ENCODE peak calls at places on chromosomes 1 and 21, in six cellular contexts. Q is activated naive CD4-positive, alpha-beta T cell; C is HuH-7; T is mesothelial cell of epicardium; M is T-helper 2 cell; G is NCI-H345. Y is an unnamed sample.

GRCh38 chr1:30744060-30744756 is 13.4 kb downstream of the LAPTM5 start:
- DNase-seq in M (peak), G (no peak), T (no peak), C (no peak), Q (no peak), Y (no peak)

GRCh38 chr1:53326598-53327182 is 1.2 kb downstream of the LRP8 start:
- DNase-seq in T (no peak), G (peak), C (peak), Q (no peak), M (no peak), Y (peak)

GRCh38 chr1:94068831-94069648 is 51.9 kb downstream of the ABCA4 start:
- DNase-seq in G (peak), M (no peak), Q (no peak), T (no peak), C (peak), Y (peak)

GRCh38 chr21:43987509-43987908 is 24.6 kb upstream of the TRAPPC10 start:
- DNase-seq in C (no peak), Q (no peak), G (no peak), M (no peak), T (no peak), Y (no peak)

GRCh38 chr1:167701510-167701909 is 20.3 kb upstream of the MPZL1 start:
- DNase-seq in Q (no peak), M (no peak), G (no peak), T (no peak), C (no peak), Y (no peak)

GRCh38 chr1:229204863-229205777 is 65.8 kb upstream of the RAB4A start:
- DNase-seq in T (no peak), G (no peak), M (no peak), C (no peak), Q (no peak), Y (peak)

GRCh38 chr1:246020231-246020954 is 486.7 kb downstream of the SMYD3 start:
- DNase-seq in Q (no peak), T (no peak), G (no peak), M (no peak), C (no peak), Y (no peak)

GRCh38 chr1:113320272-113320671 is 70.0 kb upstream of the MAGI3 start:
- DNase-seq in G (no peak), M (no peak), C (no peak), Q (no peak), T (no peak), Y (no peak)

GRCh38 chr1:31376374-31377134 is 3.7 kb upstream of the FABP3 start:
- DNase-seq in M (no peak), Q (no peak), G (no peak), T (no peak), C (no peak), Y (peak)

GRCh38 chr1:78911956-78912880 is 94.3 kb downstream of the ADGRL4 start:
- DNase-seq in M (no peak), Q (no peak), C (no peak), T (no peak), G (no peak), Y (no peak)

GRCh38 chr1:39230261-39231190 is 26.0 kb downstream of the MACF1 start:
- DNase-seq in Q (no peak), T (no peak), C (no peak), G (no peak), M (no peak), Y (peak)

GRCh38 chr1:37808369-37809319 is 636 bp upstream of the YRDC start:
- DNase-seq in M (no peak), C (peak), T (peak), Q (peak), G (peak), Y (peak)

GRCh38 chr1:54238353-54239040 is 38.5 kb downstream of the MRPL37 start:
- DNase-seq in M (no peak), T (no peak), Q (no peak), C (no peak), G (no peak), Y (no peak)

GRCh38 chr21:45013271-45013841 is 61.0 kb upstream of the ADARB1 start:
- DNase-seq in M (no peak), G (no peak), T (no peak), C (peak), Q (no peak), Y (no peak)

GRCh38 chr21:25396135-25396711 is 211.1 kb downstream of the MRPL39 start:
- DNase-seq in M (no peak), T (no peak), C (no peak), G (no peak), Q (no peak), Y (no peak)

GRCh38 chr1:194117582-194117981 is 931.2 kb upstream of the B3GALT2 start:
- DNase-seq in T (no peak), G (no peak), Q (no peak), M (no peak), C (no peak), Y (no peak)

GRCh38 chr1:235296729-235297128 is 31.2 kb downstream of the ARID4B start:
- DNase-seq in C (no peak), G (no peak), T (no peak), Q (no peak), M (peak), Y (no peak)

GRCh38 chr1:180415985-180416633 is 86.3 kb downstream of the ACBD6 start:
- DNase-seq in C (peak), Q (no peak), G (peak), M (no peak), T (no peak), Y (peak)

GRCh38 chr1:39395357-39395831 is 96.0 kb upstream of the BMP8A start:
- DNase-seq in T (no peak), Q (no peak), G (no peak), M (no peak), C (no peak), Y (peak)

GRCh38 chr21:38797470-38797869 is 8.3 kb upstream of the ETS2 start:
- DNase-seq in G (no peak), M (no peak), C (no peak), T (no peak), Q (no peak), Y (no peak)

GRCh38 chr1:203076031-203076511 is 9.7 kb downstream of the MYOG start:
- DNase-seq in Q (no peak), T (no peak), C (no peak), G (no peak), M (no peak), Y (no peak)

GRCh38 chr1:20753589-20753988 is 21.1 kb upstream of the SH2D5 start:
- DNase-seq in G (no peak), M (no peak), Q (no peak), C (no peak), T (no peak), Y (peak)

GRCh38 chr1:230277201-230277771 is 148.8 kb downstream of the PGBD5 start:
- DNase-seq in T (no peak), M (no peak), G (peak), Q (no peak), C (no peak), Y (no peak)

GRCh38 chr1:115544131-115544530 is 97.6 kb upstream of the VANGL1 start:
- DNase-seq in T (no peak), C (no peak), Q (no peak), G (no peak), M (no peak), Y (peak)